ENCODE peak calls at places on chromosomes 2 and 18, in seven cellular contexts. B is colonic mucosa, M is WTC11, A is NT2/D1, W is ACHN, G is iPS-NIHi11, J is psoas muscle. I is an unnamed sample.

GRCh38 chr2:22355816-22356433 is 1029.1 kb upstream of the KLHL29 start:
- DNase-seq in A (peak), M (peak), B (peak), G (peak), W (peak), J (peak), I (peak)

GRCh38 chr2:119204525-119204924 is 19.1 kb upstream of the STEAP3 start:
- DNase-seq in J (no peak), M (no peak), W (no peak), G (no peak), A (no peak), B (no peak), I (no peak)

GRCh38 chr2:222707689-222708273 is 36.3 kb downstream of the MOGAT1 start:
- DNase-seq in G (no peak), J (no peak), A (no peak), M (no peak), W (no peak), B (no peak), I (no peak)

GRCh38 chr2:112730791-112731190 is 10.0 kb downstream of the NT5DC4 start:
- DNase-seq in J (no peak), A (no peak), M (no peak), W (no peak), B (no peak), G (no peak), I (no peak)

GRCh38 chr2:25822190-25823117 is 55.8 kb downstream of the ASXL2 start:
- DNase-seq in G (peak), B (peak), W (peak), J (peak), M (peak), A (no peak), I (peak)

GRCh38 chr2:166180951-166181812 is 53.4 kb upstream of the SCN1A start:
- DNase-seq in W (peak), G (peak), M (peak), A (peak), B (peak), J (no peak), I (peak)

GRCh38 chr2:226754821-226755536 is 44.6 kb downstream of the IRS1 start:
- DNase-seq in W (no peak), J (no peak), G (no peak), M (no peak), A (no peak), B (no peak), I (no peak)

GRCh38 chr2:3536682-3537632 is 17.6 kb upstream of the ADI1 start:
- DNase-seq in W (peak), J (peak), B (peak), M (peak), A (no peak), G (peak), I (peak)

GRCh38 chr18:59712311-59712710 is 15.1 kb upstream of the CCBE1 start:
- DNase-seq in B (no peak), W (no peak), J (no peak), A (no peak), M (no peak), G (no peak), I (no peak)

GRCh38 chr2:216142540-216142939 is 33.4 kb downstream of the XRCC5 start:
- DNase-seq in M (no peak), W (no peak), G (no peak), J (no peak), A (no peak), B (no peak), I (no peak)

GRCh38 chr2:168884990-168885389 is 5.2 kb downstream of the SPC25 start:
- DNase-seq in J (no peak), A (no peak), M (no peak), W (peak), G (no peak), B (no peak), I (no peak)

GRCh38 chr18:1370552-1370951 is 465.9 kb downstream of the ADCYAP1 start:
- DNase-seq in J (no peak), W (no peak), A (no peak), M (no peak), G (no peak), B (no peak), I (no peak)

GRCh38 chr18:11983592-11983991 is 2.3 kb downstream of the IMPA2 start:
- DNase-seq in M (peak), W (no peak), J (no peak), A (no peak), B (no peak), G (no peak), I (no peak)

GRCh38 chr2:55231546-55232083 is 478 bp downstream of the CLHC1 start:
- DNase-seq in W (no peak), M (no peak), J (no peak), A (no peak), G (peak), B (no peak), I (no peak)

GRCh38 chr2:1540481-1540880 is 127.2 kb downstream of the TPO start:
- DNase-seq in W (no peak), J (no peak), A (no peak), B (no peak), M (peak), G (no peak), I (no peak)

GRCh38 chr2:17309741-17310339 is 208.4 kb downstream of the RAD51AP2 start:
- DNase-seq in J (no peak), W (peak), B (peak), A (peak), G (peak), M (peak), I (peak)

GRCh38 chr2:104852161-104852689 is 1.7 kb upstream of the POU3F3 start:
- DNase-seq in A (no peak), J (no peak), M (peak), W (peak), G (no peak), B (no peak), I (no peak)

GRCh38 chr2:238816296-238816695 is 31.6 kb upstream of the TWIST2 start:
- DNase-seq in J (no peak), B (no peak), A (no peak), G (no peak), M (no peak), W (no peak), I (no peak)